ENCODE peak calls at places on chromosomes 7 and 10, in five cellular contexts. B is lower leg skin, C is HCT116, N is ovary, A is Peyer's patch. G is an unnamed sample.

GRCh38 chr10:117921421-117921820 is 125.3 kb downstream of the RAB11FIP2 start:
- DNase-seq in A (no peak), C (no peak), N (no peak), B (no peak), G (peak; percentile 18)

GRCh38 chr7:55570939-55571338 is 1.4 kb downstream of the VOPP1 start:
- DNase-seq in B (no peak), C (no peak), A (no peak), N (no peak), G (no peak)

GRCh38 chr10:6713716-6714115 is 133.6 kb upstream of the PRKCQ start:
- DNase-seq in A (no peak), B (no peak), N (no peak), C (no peak), G (no peak)

GRCh38 chr10:88092975-88093374 is 229.6 kb downstream of the PTEN start:
- DNase-seq in B (no peak), C (no peak), N (no peak), A (no peak), G (peak; percentile 39)

GRCh38 chr10:86642499-86642898 is 11.8 kb upstream of the OPN4 start:
- DNase-seq in A (no peak), N (no peak), C (no peak), B (peak; percentile 27), G (no peak)

GRCh38 chr7:27775772-27776171 is 35.8 kb downstream of the TAX1BP1 start:
- DNase-seq in A (no peak), N (no peak), B (no peak), C (no peak), G (peak; percentile 48)

GRCh38 chr7:87155788-87156187 is 3.5 kb downstream of the DMTF1 start:
- DNase-seq in C (no peak), N (no peak), A (no peak), B (no peak), G (no peak)

GRCh38 chr10:79941146-79941545 is 7.8 kb downstream of the SFTPD start:
- DNase-seq in B (no peak), C (no peak), N (no peak), A (no peak), G (no peak)

GRCh38 chr10:78362406-78363022 is 328.9 kb downstream of the RPS24 start:
- DNase-seq in N (no peak), A (no peak), B (peak; percentile 26), C (no peak), G (no peak)

GRCh38 chr7:38704751-38705150 is 73.6 kb upstream of the AMPH start:
- DNase-seq in C (no peak), A (no peak), N (no peak), B (no peak), G (no peak)

GRCh38 chr10:61958793-61959192 is 57.3 kb downstream of the ARID5B start:
- DNase-seq in N (no peak), A (no peak), C (no peak), B (no peak), G (no peak)

GRCh38 chr7:130145424-130146106 is 59.6 kb downstream of the TMEM209 start:
- DNase-seq in N (no peak), B (no peak), A (no peak), C (no peak), G (no peak)

GRCh38 chr10:25707541-25707940 is 226.5 kb upstream of the MYO3A start:
- DNase-seq in C (no peak), N (no peak), A (no peak), B (no peak), G (no peak)

GRCh38 chr10:50326757-50327701 is 75.7 kb upstream of the ASAH2 start:
- DNase-seq in N (no peak), A (no peak), C (no peak), B (peak; percentile 49), G (peak; percentile 98)

GRCh38 chr7:114539575-114539974 is 125.0 kb downstream of the FOXP2 start:
- DNase-seq in N (peak; percentile 39), A (no peak), B (no peak), C (peak; percentile 3), G (no peak)

GRCh38 chr10:46232666-46233065 is 54.1 kb upstream of the ANTXRL start:
- DNase-seq in B (no peak), C (no peak), N (no peak), A (peak; percentile 32), G (no peak)

GRCh38 chr10:115093286-115093775 is at the start of gene ATRNL1:
- DNase-seq in C (no peak), A (peak; percentile 52), B (no peak), N (peak; percentile 69), G (peak; percentile 31)

GRCh38 chr10:130108934-130109604 is 1.6 kb downstream of the C10orf143 start:
- DNase-seq in A (no peak), B (no peak), C (no peak), N (no peak), G (no peak)

GRCh38 chr10:11180228-11180627 is 162.6 kb downstream of the CELF2 start:
- DNase-seq in C (no peak), B (no peak), N (no peak), A (no peak), G (peak; percentile 17)

GRCh38 chr7:37956791-37957190 is 36.4 kb downstream of the EPDR1 start:
- DNase-seq in A (no peak), N (no peak), C (no peak), B (no peak), G (no peak)

GRCh38 chr10:58647770-58648169 is 135.1 kb downstream of the BICC1 start:
- DNase-seq in B (no peak), C (no peak), N (no peak), A (no peak), G (no peak)

GRCh38 chr7:108089381-108089780 is 40.8 kb downstream of the LAMB4 start:
- DNase-seq in C (no peak), B (no peak), N (no peak), A (no peak), G (no peak)

GRCh38 chr7:113548137-113548536 is 370.7 kb downstream of the PPP1R3A start:
- DNase-seq in C (no peak), A (no peak), B (no peak), N (no peak), G (no peak)

DNA sequence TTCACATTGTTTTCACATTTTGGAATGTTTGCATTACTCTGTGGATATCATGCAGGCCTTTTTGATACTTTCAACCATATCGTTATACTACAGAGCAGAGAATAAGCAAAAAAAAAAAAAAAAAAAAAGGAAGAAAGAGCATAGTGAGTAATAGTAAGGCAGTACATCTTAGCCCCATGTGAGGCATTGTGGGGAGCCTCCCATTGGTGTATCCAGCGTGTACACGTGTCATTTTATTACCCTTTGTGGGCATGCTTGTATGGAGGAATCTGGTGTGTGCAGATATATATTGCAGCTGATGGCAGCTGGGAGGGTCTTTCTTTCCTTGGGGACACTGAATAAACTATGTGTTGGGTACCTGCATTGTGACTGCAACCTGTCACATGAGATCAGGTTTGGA is 19.6 kb downstream of the R3HCC1L start:
- DNase-seq in N (no peak), C (no peak), B (no peak), A (no peak), G (no peak)
- TF ChIP-seq POLR2A in N (no peak), C (no peak), B (no peak), A (no peak), G (no peak)

GRCh38 chr7:74455933-74456332 is 2.2 kb downstream of the GTF2IRD1 start:
- DNase-seq in C (no peak), N (no peak), B (no peak), A (no peak), G (no peak)

GRCh38 chr7:74454059-74454947 is 597 bp downstream of the GTF2IRD1 start:
- DNase-seq in A (no peak), C (no peak), B (no peak), N (peak; percentile 60), G (no peak)

GRCh38 chr7:74453321-74454011 is at the start of gene GTF2IRD1:
- DNase-seq in A (peak; percentile 82), N (peak; percentile 81), B (peak; percentile 68), C (no peak), G (peak; percentile 14)

GRCh38 chr7:74457007-74457406 is 3.3 kb downstream of the GTF2IRD1 start:
- DNase-seq in C (no peak), B (no peak), A (no peak), N (no peak), G (no peak)

GRCh38 chr7:74454948-74455804 is 1.5 kb downstream of the GTF2IRD1 start:
- DNase-seq in C (no peak), B (no peak), N (peak; percentile 59), A (peak; percentile 76), G (no peak)
- TF ChIP-seq POLR2A in C (no peak), B (no peak), N (no peak), A (no peak), G (no peak)

GRCh38 chr10:103966671-103967432 is at the start of gene SLK:
- DNase-seq in A (peak; percentile 87), N (peak; percentile 87), C (peak; percentile 59), B (peak; percentile 65), G (peak; percentile 94)
- TF ChIP-seq POLR2A in A (peak; percentile 97), N (peak; percentile 96), C (peak; percentile 70), B (no peak), G (peak; percentile 94)

GRCh38 chr7:1938788-1939433 is 268.8 kb downstream of the ELFN1 start:
- DNase-seq in C (no peak), N (peak; percentile 14), B (no peak), A (peak; percentile 48), G (no peak)
- TF ChIP-seq POLR2A in C (no peak), N (no peak), B (no peak), A (no peak), G (no peak)

DNA sequence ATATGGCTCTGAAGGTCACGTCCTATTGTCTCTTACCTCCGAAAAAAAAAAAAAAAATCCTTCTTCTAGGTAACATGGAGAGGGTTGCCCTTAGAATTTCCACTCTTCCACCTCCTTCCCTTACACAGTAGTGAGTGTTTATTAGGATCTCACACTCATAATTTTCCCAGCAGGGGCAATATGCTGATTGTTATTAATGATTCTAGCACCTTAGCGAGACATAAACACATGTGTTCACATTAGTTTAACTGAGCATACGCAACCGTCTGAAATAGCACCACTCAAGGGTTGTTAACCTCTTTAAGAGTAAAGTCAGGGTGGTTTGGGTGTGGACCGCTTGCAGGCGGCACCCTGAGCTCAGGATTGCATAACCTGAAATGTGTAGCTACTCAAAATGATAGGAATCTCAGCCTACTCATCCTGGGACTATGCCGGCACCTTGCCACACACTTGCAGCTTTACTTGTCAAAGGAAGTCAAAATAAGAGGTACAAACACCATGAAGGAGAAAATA is 52.2 kb downstream of the CPEB3 start:
- DNase-seq in N (peak; percentile 34), A (peak; percentile 57), B (peak; percentile 80), C (no peak), G (peak; percentile 88)
- TF ChIP-seq POLR2A in N (no peak), A (peak; percentile 47), B (no peak), C (no peak), G (no peak)

GRCh38 chr7:50959991-50960390 is 177.3 kb upstream of the GRB10 start:
- DNase-seq in C (no peak), N (no peak), B (no peak), A (no peak), G (no peak)

GRCh38 chr7:50956522-50957155 is 173.9 kb upstream of the GRB10 start:
- DNase-seq in A (no peak), B (no peak), C (no peak), N (no peak), G (no peak)

GRCh38 chr7:50959560-50959959 is 176.9 kb upstream of the GRB10 start:
- DNase-seq in N (no peak), A (no peak), B (no peak), C (no peak), G (no peak)

GRCh38 chr7:50957855-50958254 is 175.2 kb upstream of the GRB10 start:
- DNase-seq in A (no peak), N (no peak), C (no peak), B (no peak), G (no peak)

GRCh38 chr7:50957427-50957826 is 174.7 kb upstream of the GRB10 start:
- DNase-seq in C (no peak), N (no peak), A (no peak), B (no peak), G (no peak)
- TF ChIP-seq POLR2A in C (no peak), N (no peak), A (no peak), B (no peak), G (no peak)

GRCh38 chr10:132958886-132959295 is 16.5 kb upstream of the CFAP46 start:
- DNase-seq in A (no peak), C (no peak), B (no peak), N (no peak), G (no peak)
- TF ChIP-seq POLR2A in A (no peak), C (no peak), B (no peak), N (no peak), G (no peak)

G was measured in erythroblast.